ENCODE peak calls at places on chromosomes 1 and 21, in four cellular contexts. N is heart left ventricle; Z is heart right ventricle; E is CD8-positive, alpha-beta memory T cell. F is an unnamed sample. For H3K36me3 and H3K4me1, the result is how much of the 10 kb centered on the place peaks cover.

GRCh38 chr1:220371324-220371723 is 99.1 kb upstream of the RAB3GAP2 start:
- DNase-seq in E (no peak), N (no peak), Z (no peak), F (no peak)

GRCh38 chr1:237687837-237688236 is 202.9 kb downstream of the ZP4 start:
- DNase-seq in Z (no peak), N (no peak), E (no peak), F (no peak)

GRCh38 chr1:208007319-208007937 is 96.5 kb upstream of the CD34 start:
- DNase-seq in Z (no peak), N (no peak), E (no peak), F (no peak)

GRCh38 chr21:42299324-42300044 is 15.7 kb downstream of the TFF3 start:
- DNase-seq in E (no peak), N (peak), Z (no peak), F (no peak)

GRCh38 chr1:59302297-59302696 is 5.4 kb downstream of the FGGY start:
- DNase-seq in E (no peak), N (no peak), Z (no peak), F (no peak)

GRCh38 chr1:93694039-93694438 is 12.4 kb upstream of the BCAR3 start:
- DNase-seq in Z (no peak), N (peak), E (no peak), F (no peak)

GRCh38 chr1:35046730-35047129 is 15.0 kb upstream of the ZMYM6 start:
- DNase-seq in N (no peak), Z (no peak), E (no peak), F (no peak)

GRCh38 chr1:200951016-200951415 is 56.3 kb downstream of the INAVA start:
- DNase-seq in Z (no peak), N (no peak), E (no peak), F (no peak)

GRCh38 chr1:231679109-231679508 is 52.5 kb downstream of the DISC1 start:
- DNase-seq in E (no peak), N (no peak), Z (no peak), F (no peak)

GRCh38 chr1:11527541-11528452 is 48.8 kb downstream of the DISP3 start:
- DNase-seq in N (no peak), E (no peak), Z (no peak), F (no peak)

GRCh38 chr1:161771166-161771565 is 5.0 kb downstream of the ATF6 start:
- DNase-seq in Z (no peak), E (no peak), N (no peak), F (no peak)

GRCh38 chr1:21590116-21590905 is 78.8 kb downstream of the RAP1GAP start:
- DNase-seq in Z (no peak), E (no peak), N (no peak), F (no peak)

GRCh38 chr1:84257617-84258016 is 43.9 kb upstream of the SAMD13 start:
- DNase-seq in N (no peak), Z (no peak), E (no peak), F (no peak)

GRCh38 chr21:37159053-37159776 is 86.2 kb downstream of the TTC3 start:
- DNase-seq in N (no peak), Z (no peak), E (no peak), F (no peak)

GRCh38 chr1:2528966-2529750 is 905 bp downstream of the HES5 start:
- DNase-seq in Z (peak), N (no peak), E (peak), F (peak)

GRCh38 chr1:228902781-228903572 is 167.7 kb downstream of the RHOU start:
- DNase-seq in Z (peak), E (no peak), N (peak), F (peak)

GRCh38 chr1:173954179-173954578 is 37.1 kb upstream of the SERPINC1 start:
- DNase-seq in E (no peak), Z (no peak), N (no peak), F (no peak)

GRCh38 chr1:37112427-37112826 is 78.1 kb upstream of the GRIK3 start:
- DNase-seq in Z (no peak), E (no peak), N (no peak), F (no peak)

GRCh38 chr1:246104927-246105326 is 402.2 kb downstream of the SMYD3 start:
- DNase-seq in Z (no peak), N (no peak), E (no peak), F (no peak)

GRCh38 chr21:29300547-29301138 is 1.9 kb downstream of the BACH1 start:
- DNase-seq in E (no peak), N (no peak), Z (no peak), F (no peak)

GRCh38 chr1:225882699-225883615 is 777 bp upstream of the TMEM63A start:
- DNase-seq in N (peak), E (peak), Z (peak), F (peak)

GRCh38 chr1:23436520-23437354 is 12.2 kb upstream of the TCEA3 start:
- DNase-seq in Z (no peak), N (no peak), E (no peak), F (no peak)

GRCh38 chr1:23433122-23433521 is 8.6 kb upstream of the TCEA3 start:
- DNase-seq in Z (no peak), E (no peak), N (no peak), F (no peak)

GRCh38 chr1:23437355-23437664 is 12.8 kb upstream of the TCEA3 start:
- DNase-seq in E (no peak), N (no peak), Z (no peak), F (no peak)

GRCh38 chr1:23431431-23431830 is 6.9 kb upstream of the TCEA3 start:
- DNase-seq in Z (no peak), N (no peak), E (no peak), F (no peak)

DNA sequence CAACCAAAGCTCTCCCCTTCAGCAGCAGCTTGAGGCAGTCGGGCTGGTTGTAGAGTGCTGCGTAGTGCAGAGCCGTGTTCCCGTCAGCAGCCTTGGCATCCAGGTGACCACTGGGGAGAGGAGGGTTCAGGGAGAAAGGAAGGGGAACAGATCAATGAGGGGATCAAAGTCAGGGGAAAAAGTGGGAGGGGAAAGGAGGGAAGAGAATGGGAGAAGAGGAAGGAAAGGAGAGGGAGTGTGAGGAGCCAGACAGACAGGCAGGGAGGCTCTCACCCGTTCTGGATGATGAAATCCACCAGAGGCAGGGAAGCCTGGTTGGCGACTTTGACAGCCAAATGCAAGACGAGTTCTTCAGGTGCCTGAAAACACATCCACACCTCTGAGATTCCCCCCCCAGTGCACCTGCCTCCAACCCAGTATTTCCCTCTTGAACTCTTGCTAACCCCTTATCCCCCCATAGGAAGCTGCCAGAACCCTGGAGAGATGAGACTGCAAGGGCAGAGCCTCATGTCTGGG is 9.8 kb upstream of the TCEA3 start:
- DNase-seq in Z (no peak), N (no peak), E (no peak), F (no peak)
- H3K36me3 ChIP-seq in Z (half or more), N (under half), E (under half), F (under half)

DNA sequence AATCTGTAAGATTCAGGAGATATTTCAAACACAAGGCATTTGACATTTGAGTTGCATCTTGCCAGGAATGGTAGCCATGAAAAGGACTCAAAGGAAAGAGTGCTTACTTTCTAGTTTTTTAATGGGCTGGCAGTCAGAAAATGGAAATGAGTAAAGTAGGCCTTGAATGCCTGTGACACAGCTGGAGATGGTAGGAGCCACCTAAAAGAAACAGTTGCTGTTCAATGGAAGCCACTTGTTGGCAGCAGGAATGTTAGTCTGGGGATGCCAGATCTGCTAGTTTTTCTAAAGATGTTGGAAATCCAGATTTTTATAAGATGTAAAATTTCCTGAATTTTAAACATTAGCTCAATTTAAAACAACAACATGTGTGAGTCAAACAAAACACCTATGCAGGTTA is 43.6 kb downstream of the CACHD1 start:
- DNase-seq in Z (no peak), N (no peak), E (no peak), F (no peak)
- H3K4me1 ChIP-seq in Z (half or more), N (under half), E (under half), F (under half)

DNA sequence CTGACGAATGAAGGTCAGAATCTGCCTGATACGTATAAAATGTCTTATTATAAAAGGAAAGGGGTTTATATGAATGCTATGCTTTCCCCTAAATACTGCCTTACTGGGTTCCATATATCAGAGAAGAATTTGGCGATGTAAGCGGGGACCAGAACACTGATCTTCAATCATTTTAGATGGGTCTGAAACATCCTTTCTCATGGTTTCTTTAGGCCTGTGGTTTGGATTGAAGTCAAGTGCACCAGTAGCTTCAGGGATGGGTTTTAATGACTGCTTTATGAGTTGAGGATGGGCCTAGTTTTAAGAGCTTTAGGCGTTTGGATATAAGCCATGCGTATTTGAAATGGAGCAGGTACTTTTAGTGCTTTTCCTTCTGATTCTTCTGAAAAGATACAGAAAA is 6.9 kb downstream of the FMN2 start:
- DNase-seq in E (no peak), Z (no peak), N (no peak), F (no peak)
- H3K36me3 ChIP-seq in E (under half), Z (under half), N (under half), F (under half)

GRCh38 chr1:204337583-204337982 is 22.1 kb downstream of the PLEKHA6 start:
- DNase-seq in Z (no peak), E (no peak), N (no peak), F (no peak)
- H3K4me1 ChIP-seq in Z (under half), E (under half), N (under half), F (under half)

F was measured in psoas muscle.